ENCODE peak calls at places on chromosomes 16 and 17, in six cellular contexts. One of them, this sample, is unnamed.

GRCh38 chr17:67628580-67629013 is 89.1 kb upstream of the NOL11 start:
- DNase-seq in A549: no peak
- DNase-seq in WTC11: peak; percentile 56
- DNase-seq in HCT116: no peak
- DNase-seq in HepG2: peak; percentile 70
- DNase-seq in NB4: peak; percentile 47
- DNase-seq in this sample: peak; percentile 29

GRCh38 chr16:3145660-3146059 is 10.8 kb downstream of the ZNF213 start:
- DNase-seq in A549: no peak
- DNase-seq in WTC11: no peak
- DNase-seq in HCT116: no peak
- DNase-seq in HepG2: no peak
- DNase-seq in NB4: no peak
- DNase-seq in this sample: no peak

GRCh38 chr17:72393553-72393952 is 272.7 kb downstream of the SOX9 start:
- DNase-seq in A549: peak; percentile 74
- DNase-seq in WTC11: no peak
- DNase-seq in HCT116: peak; percentile 81
- DNase-seq in HepG2: no peak
- DNase-seq in NB4: peak; percentile 26
- DNase-seq in this sample: no peak

GRCh38 chr17:7548585-7549400 is at the start of gene TNFSF12:
- DNase-seq in A549: no peak
- DNase-seq in WTC11: peak; percentile 67
- DNase-seq in HCT116: no peak
- DNase-seq in HepG2: no peak
- DNase-seq in NB4: peak; percentile 36
- DNase-seq in this sample: no peak

GRCh38 chr17:7929158-7930029 is at the start of gene KCNAB3:
- DNase-seq in A549: peak; percentile 31
- DNase-seq in WTC11: peak; percentile 87
- DNase-seq in HCT116: no peak
- DNase-seq in HepG2: no peak
- DNase-seq in NB4: no peak
- DNase-seq in this sample: peak; percentile 83

GRCh38 chr17:48791128-48792032 is 25.6 kb downstream of the TTLL6 start:
- DNase-seq in A549: peak; percentile 94
- DNase-seq in WTC11: peak; percentile 85
- DNase-seq in HCT116: peak; percentile 87
- DNase-seq in HepG2: peak; percentile 80
- DNase-seq in NB4: peak; percentile 67
- DNase-seq in this sample: peak; percentile 85

GRCh38 chr16:54106078-54106477 is 180.5 kb downstream of the IRX3 start:
- DNase-seq in A549: no peak
- DNase-seq in WTC11: no peak
- DNase-seq in HCT116: no peak
- DNase-seq in HepG2: peak; percentile 23
- DNase-seq in NB4: peak; percentile 67
- DNase-seq in this sample: no peak

GRCh38 chr17:28738680-28739384 is 5.0 kb upstream of the TRAF4 start:
- DNase-seq in A549: no peak
- DNase-seq in WTC11: no peak
- DNase-seq in HCT116: no peak
- DNase-seq in HepG2: no peak
- DNase-seq in NB4: no peak
- DNase-seq in this sample: no peak

GRCh38 chr16:49855280-49855821 is 561 bp downstream of the ZNF423 start:
- DNase-seq in A549: peak; percentile 31
- DNase-seq in WTC11: peak; percentile 88
- DNase-seq in HCT116: no peak
- DNase-seq in HepG2: no peak
- DNase-seq in NB4: peak; percentile 85
- DNase-seq in this sample: peak; percentile 86

GRCh38 chr17:81574643-81574956 is 22.4 kb upstream of the FAAP100 start:
- DNase-seq in A549: no peak
- DNase-seq in WTC11: no peak
- DNase-seq in HCT116: no peak
- DNase-seq in HepG2: no peak
- DNase-seq in NB4: no peak
- DNase-seq in this sample: no peak

GRCh38 chr17:65797101-65797500 is 235.7 kb upstream of the AXIN2 start:
- DNase-seq in A549: no peak
- DNase-seq in WTC11: no peak
- DNase-seq in HCT116: no peak
- DNase-seq in HepG2: no peak
- DNase-seq in NB4: no peak
- DNase-seq in this sample: no peak

GRCh38 chr17:72421128-72422092 is 300.6 kb downstream of the SOX9 start:
- DNase-seq in A549: peak; percentile 99
- DNase-seq in WTC11: no peak
- DNase-seq in HCT116: peak; percentile 99
- DNase-seq in HepG2: peak; percentile 99
- DNase-seq in NB4: peak; percentile 88
- DNase-seq in this sample: no peak

GRCh38 chr17:1484586-1485310 is 7.7 kb downstream of the MYO1C start:
- DNase-seq in A549: peak; percentile 57
- DNase-seq in WTC11: peak; percentile 65
- DNase-seq in HCT116: peak; percentile 65
- DNase-seq in HepG2: peak; percentile 24
- DNase-seq in NB4: peak; percentile 65
- DNase-seq in this sample: peak; percentile 85

GRCh38 chr17:36856169-36856568 is 81.1 kb upstream of the LHX1 start:
- DNase-seq in A549: no peak
- DNase-seq in WTC11: no peak
- DNase-seq in HCT116: no peak
- DNase-seq in HepG2: no peak
- DNase-seq in NB4: no peak
- DNase-seq in this sample: no peak

GRCh38 chr17:72471296-72471695 is 350.5 kb downstream of the SOX9 start:
- DNase-seq in A549: no peak
- DNase-seq in WTC11: no peak
- DNase-seq in HCT116: no peak
- DNase-seq in HepG2: no peak
- DNase-seq in NB4: no peak
- DNase-seq in this sample: no peak

GRCh38 chr17:68594552-68594951 is 6.6 kb downstream of the FAM20A start:
- DNase-seq in A549: no peak
- DNase-seq in WTC11: no peak
- DNase-seq in HCT116: no peak
- DNase-seq in HepG2: no peak
- DNase-seq in NB4: no peak
- DNase-seq in this sample: no peak

GRCh38 chr16:48114410-48114809 is 41.4 kb downstream of the ABCC12 start:
- DNase-seq in A549: no peak
- DNase-seq in WTC11: no peak
- DNase-seq in HCT116: no peak
- DNase-seq in HepG2: no peak
- DNase-seq in NB4: no peak
- DNase-seq in this sample: no peak

GRCh38 chr16:24135624-24136296 is 120.4 kb upstream of the CACNG3 start:
- DNase-seq in A549: no peak
- DNase-seq in WTC11: no peak
- DNase-seq in HCT116: no peak
- DNase-seq in HepG2: no peak
- DNase-seq in NB4: no peak
- DNase-seq in this sample: no peak

GRCh38 chr17:63946440-63947363 is 14.6 kb upstream of the CD79B start:
- DNase-seq in A549: peak; percentile 84
- DNase-seq in WTC11: peak; percentile 73
- DNase-seq in HCT116: peak; percentile 22
- DNase-seq in HepG2: peak; percentile 48
- DNase-seq in NB4: peak; percentile 66
- DNase-seq in this sample: no peak

GRCh38 chr16:67613808-67614207 is 31.1 kb upstream of the CARMIL2 start:
- DNase-seq in A549: no peak
- DNase-seq in WTC11: peak; percentile 73
- DNase-seq in HCT116: no peak
- DNase-seq in HepG2: peak; percentile 29
- DNase-seq in NB4: peak; percentile 28
- DNase-seq in this sample: peak; percentile 73

GRCh38 chr17:45341389-45342158 is 24.8 kb upstream of the MAP3K14 start:
- DNase-seq in A549: peak; percentile 96
- DNase-seq in WTC11: peak; percentile 89
- DNase-seq in HCT116: peak; percentile 66
- DNase-seq in HepG2: peak; percentile 41
- DNase-seq in NB4: peak; percentile 33
- DNase-seq in this sample: no peak

GRCh38 chr17:2034806-2035548 is 5.0 kb downstream of the DPH1 start:
- DNase-seq in A549: no peak
- DNase-seq in WTC11: no peak
- DNase-seq in HCT116: no peak
- DNase-seq in HepG2: no peak
- DNase-seq in NB4: no peak
- DNase-seq in this sample: no peak

GRCh38 chr16:87457724-87458423 is 35.0 kb downstream of the ZCCHC14 start:
- DNase-seq in A549: no peak
- DNase-seq in WTC11: no peak
- DNase-seq in HCT116: peak; percentile 97
- DNase-seq in HepG2: no peak
- DNase-seq in NB4: peak; percentile 51
- DNase-seq in this sample: peak; percentile 39

DNA sequence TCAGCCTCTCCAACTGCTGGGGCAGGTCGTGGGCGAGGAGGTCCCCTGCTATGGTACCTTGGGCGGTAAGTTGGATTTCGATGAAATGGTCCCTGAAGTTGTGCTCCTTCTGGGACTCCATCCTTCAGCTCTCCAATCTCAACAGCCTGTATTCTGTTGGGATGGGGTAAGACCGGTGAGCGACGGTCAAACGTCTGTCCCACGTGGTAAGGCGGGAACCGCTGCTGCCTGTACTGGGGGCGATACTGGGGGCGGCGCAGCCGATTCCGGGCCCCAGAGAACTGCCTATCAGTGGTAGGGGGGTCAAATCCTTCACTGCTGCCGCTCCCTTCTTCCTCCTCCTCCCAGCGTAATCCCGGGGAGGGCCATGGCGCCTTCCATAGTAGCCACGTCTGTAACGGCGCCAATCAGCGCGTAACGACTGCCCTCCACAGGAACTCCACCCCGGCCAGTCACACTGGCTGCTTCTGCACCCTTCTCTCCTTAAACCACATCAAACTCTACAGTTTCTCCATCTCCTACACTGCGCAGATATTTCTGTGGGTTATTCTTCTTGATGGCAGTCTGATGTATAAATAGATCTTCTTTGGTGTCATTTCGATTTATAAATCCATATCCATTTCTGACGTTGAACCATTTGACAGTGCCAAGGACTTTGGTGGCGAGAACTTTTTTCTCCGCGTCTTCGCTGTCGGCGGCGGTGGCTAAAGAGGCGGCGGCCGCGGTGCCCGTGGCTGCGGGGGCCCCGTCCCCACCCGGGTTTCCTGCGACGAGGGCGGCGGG is 41.1 kb downstream of the AHSP start:
- DNase-seq in A549: no peak
- DNase-seq in WTC11: peak; percentile 13
- DNase-seq in HCT116: no peak
- DNase-seq in HepG2: no peak
- DNase-seq in NB4: no peak
- DNase-seq in this sample: peak; percentile 52
- TF ChIP-seq MAX in A549: no peak
- TF ChIP-seq MAX in WTC11: no peak
- TF ChIP-seq MAX in HCT116: no peak
- TF ChIP-seq MAX in HepG2: no peak
- TF ChIP-seq MAX in NB4: no peak
- TF ChIP-seq MAX in this sample: peak; percentile 41

GRCh38 chr17:55889271-55889670 is 138.4 kb downstream of the PCTP start:
- DNase-seq in A549: no peak
- DNase-seq in WTC11: no peak
- DNase-seq in HCT116: no peak
- DNase-seq in HepG2: no peak
- DNase-seq in NB4: no peak
- DNase-seq in this sample: no peak
- TF ChIP-seq MAX in A549: no peak
- TF ChIP-seq MAX in WTC11: no peak
- TF ChIP-seq MAX in HCT116: no peak
- TF ChIP-seq MAX in HepG2: no peak
- TF ChIP-seq MAX in NB4: no peak
- TF ChIP-seq MAX in this sample: no peak

DNA sequence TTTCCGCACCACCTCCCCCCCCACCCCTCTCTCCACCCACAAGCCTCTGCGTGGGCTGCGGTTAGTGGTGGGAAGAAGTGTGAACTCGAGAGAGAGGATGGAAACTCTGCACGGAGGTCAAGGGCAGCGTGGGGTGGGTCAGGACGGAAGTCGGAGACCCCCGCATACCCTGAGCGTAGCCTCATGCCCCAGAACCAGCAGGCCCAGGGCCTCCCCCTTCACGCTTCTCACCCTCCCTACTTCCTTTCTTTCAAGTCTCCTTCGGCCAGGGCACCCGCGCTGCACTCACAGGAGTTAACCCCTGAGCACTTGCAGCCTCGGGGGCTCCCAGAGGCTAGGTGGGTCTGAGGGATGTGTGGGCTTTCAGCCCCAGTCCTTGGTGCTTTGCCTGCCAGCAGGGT is 9.2 kb downstream of the TBKBP1 start:
- DNase-seq in A549: no peak
- DNase-seq in WTC11: no peak
- DNase-seq in HCT116: no peak
- DNase-seq in HepG2: no peak
- DNase-seq in NB4: no peak
- DNase-seq in this sample: no peak
- TF ChIP-seq MAX in A549: no peak
- TF ChIP-seq MAX in WTC11: no peak
- TF ChIP-seq MAX in HCT116: no peak
- TF ChIP-seq MAX in HepG2: no peak
- TF ChIP-seq MAX in NB4: no peak
- TF ChIP-seq MAX in this sample: no peak

GRCh38 chr16:81497690-81498089 is 53.1 kb downstream of the CMIP start:
- DNase-seq in A549: no peak
- DNase-seq in WTC11: no peak
- DNase-seq in HCT116: no peak
- DNase-seq in HepG2: no peak
- DNase-seq in NB4: no peak
- DNase-seq in this sample: no peak
- TF ChIP-seq MAX in A549: no peak
- TF ChIP-seq MAX in WTC11: no peak
- TF ChIP-seq MAX in HCT116: no peak
- TF ChIP-seq MAX in HepG2: no peak
- TF ChIP-seq MAX in NB4: no peak
- TF ChIP-seq MAX in this sample: no peak

GRCh38 chr16:59369523-59369922 is 635.4 kb upstream of the GOT2 start:
- DNase-seq in A549: no peak
- DNase-seq in WTC11: no peak
- DNase-seq in HCT116: no peak
- DNase-seq in HepG2: no peak
- DNase-seq in NB4: no peak
- DNase-seq in this sample: no peak
- TF ChIP-seq MAX in A549: no peak
- TF ChIP-seq MAX in WTC11: no peak
- TF ChIP-seq MAX in HCT116: no peak
- TF ChIP-seq MAX in HepG2: no peak
- TF ChIP-seq MAX in NB4: no peak
- TF ChIP-seq MAX in this sample: no peak